ENCODE peak calls at places on chromosome 7, in four cellular contexts. One of them, this sample, is unnamed.

GRCh38 chr7:77674878-77675277 is 21.4 kb upstream of the RSBN1L start:
- DNase-seq in hepatocyte: peak
- DNase-seq in neuronal stem cell: no peak
- DNase-seq in GM23248: peak
- DNase-seq in this sample: peak

GRCh38 chr7:133303372-133303771 is 50.5 kb downstream of the EXOC4 start:
- DNase-seq in hepatocyte: no peak
- DNase-seq in neuronal stem cell: no peak
- DNase-seq in GM23248: no peak
- DNase-seq in this sample: no peak

GRCh38 chr7:130998993-130999602 is 265.1 kb upstream of the KLF14 start:
- DNase-seq in hepatocyte: no peak
- DNase-seq in neuronal stem cell: no peak
- DNase-seq in GM23248: no peak
- DNase-seq in this sample: peak

GRCh38 chr7:122072924-122073599 is 71.0 kb downstream of the AASS start:
- DNase-seq in hepatocyte: no peak
- DNase-seq in neuronal stem cell: no peak
- DNase-seq in GM23248: no peak
- DNase-seq in this sample: no peak

GRCh38 chr7:111755388-111755787 is 193.1 kb upstream of the IMMP2L start:
- DNase-seq in hepatocyte: no peak
- DNase-seq in neuronal stem cell: no peak
- DNase-seq in GM23248: no peak
- DNase-seq in this sample: no peak

GRCh38 chr7:123271231-123271630 is 71.5 kb upstream of the SLC13A1 start:
- DNase-seq in hepatocyte: peak
- DNase-seq in neuronal stem cell: no peak
- DNase-seq in GM23248: no peak
- DNase-seq in this sample: no peak

GRCh38 chr7:55964261-55964801 is at the start of gene NIPSNAP2:
- DNase-seq in hepatocyte: peak
- DNase-seq in neuronal stem cell: peak
- DNase-seq in GM23248: peak
- DNase-seq in this sample: no peak

GRCh38 chr7:68420342-68420750 is 1177.9 kb upstream of the AUTS2 start:
- DNase-seq in hepatocyte: no peak
- DNase-seq in neuronal stem cell: no peak
- DNase-seq in GM23248: no peak
- DNase-seq in this sample: no peak

GRCh38 chr7:158388072-158388471 is 199.6 kb downstream of the PTPRN2 start:
- DNase-seq in hepatocyte: no peak
- DNase-seq in neuronal stem cell: no peak
- DNase-seq in GM23248: no peak
- DNase-seq in this sample: no peak

GRCh38 chr7:45714521-45714820 is 140.3 kb downstream of the ADCY1 start:
- DNase-seq in hepatocyte: no peak
- DNase-seq in neuronal stem cell: no peak
- DNase-seq in GM23248: no peak
- DNase-seq in this sample: no peak

GRCh38 chr7:130917669-130918128 is 183.7 kb upstream of the KLF14 start:
- DNase-seq in hepatocyte: no peak
- DNase-seq in neuronal stem cell: no peak
- DNase-seq in GM23248: peak
- DNase-seq in this sample: no peak

GRCh38 chr7:48035301-48035966 is at the start of gene C7orf57:
- DNase-seq in hepatocyte: peak
- DNase-seq in neuronal stem cell: peak
- DNase-seq in GM23248: peak
- DNase-seq in this sample: peak

GRCh38 chr7:22251906-22252495 is 105.0 kb downstream of the RAPGEF5 start:
- DNase-seq in hepatocyte: no peak
- DNase-seq in neuronal stem cell: no peak
- DNase-seq in GM23248: no peak
- DNase-seq in this sample: no peak

GRCh38 chr7:150330211-150330885 is 7.0 kb upstream of the ACTR3C start:
- DNase-seq in hepatocyte: no peak
- DNase-seq in neuronal stem cell: no peak
- DNase-seq in GM23248: no peak
- DNase-seq in this sample: no peak

GRCh38 chr7:29921404-29922010 is 68.1 kb downstream of the SCRN1 start:
- DNase-seq in hepatocyte: peak
- DNase-seq in neuronal stem cell: peak
- DNase-seq in GM23248: peak
- DNase-seq in this sample: peak

GRCh38 chr7:64888561-64888900 is 14.5 kb upstream of the ZNF273 start:
- DNase-seq in hepatocyte: no peak
- DNase-seq in neuronal stem cell: no peak
- DNase-seq in GM23248: no peak
- DNase-seq in this sample: no peak

GRCh38 chr7:27140108-27140842 is 3.2 kb downstream of the HOXA5 start:
- DNase-seq in hepatocyte: no peak
- DNase-seq in neuronal stem cell: no peak
- DNase-seq in GM23248: no peak
- DNase-seq in this sample: no peak

GRCh38 chr7:100567045-100567730 is 6.5 kb downstream of the SAP25 start:
- DNase-seq in hepatocyte: no peak
- DNase-seq in neuronal stem cell: no peak
- DNase-seq in GM23248: peak
- DNase-seq in this sample: no peak

DNA sequence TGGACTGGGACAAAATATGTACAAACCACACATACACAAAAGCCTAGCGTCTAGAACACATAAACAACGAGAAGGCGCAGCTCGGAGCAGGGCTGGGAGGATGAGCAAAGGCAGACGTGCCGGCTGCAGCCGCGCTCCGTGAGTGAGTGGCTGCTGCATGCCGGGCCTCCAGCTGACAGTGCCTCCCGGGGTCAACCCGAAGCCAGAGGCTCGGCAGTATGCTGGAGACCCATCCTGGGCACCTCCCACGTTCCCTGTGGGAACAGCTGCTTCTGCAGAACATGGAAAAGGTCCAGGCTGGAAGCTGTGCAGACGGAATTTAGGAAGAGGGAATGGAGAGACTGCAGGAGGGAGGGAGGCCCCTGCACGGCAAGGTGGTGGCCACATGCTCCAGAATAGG is 3.6 kb upstream of the GPR146 start:
- DNase-seq in hepatocyte: peak
- DNase-seq in neuronal stem cell: no peak
- DNase-seq in GM23248: peak
- DNase-seq in this sample: no peak
- H3K4me2 ChIP-seq in hepatocyte: peak
- H3K4me2 ChIP-seq in neuronal stem cell: no peak
- H3K4me2 ChIP-seq in GM23248: peak
- H3K4me2 ChIP-seq in this sample: no peak

GRCh38 chr7:41696323-41696916 is 6.5 kb downstream of the INHBA start:
- DNase-seq in hepatocyte: peak
- DNase-seq in neuronal stem cell: peak
- DNase-seq in GM23248: peak
- DNase-seq in this sample: no peak
- H3K27ac ChIP-seq in hepatocyte: peak
- H3K27ac ChIP-seq in neuronal stem cell: no peak
- H3K27ac ChIP-seq in GM23248: peak
- H3K27ac ChIP-seq in this sample: peak

DNA sequence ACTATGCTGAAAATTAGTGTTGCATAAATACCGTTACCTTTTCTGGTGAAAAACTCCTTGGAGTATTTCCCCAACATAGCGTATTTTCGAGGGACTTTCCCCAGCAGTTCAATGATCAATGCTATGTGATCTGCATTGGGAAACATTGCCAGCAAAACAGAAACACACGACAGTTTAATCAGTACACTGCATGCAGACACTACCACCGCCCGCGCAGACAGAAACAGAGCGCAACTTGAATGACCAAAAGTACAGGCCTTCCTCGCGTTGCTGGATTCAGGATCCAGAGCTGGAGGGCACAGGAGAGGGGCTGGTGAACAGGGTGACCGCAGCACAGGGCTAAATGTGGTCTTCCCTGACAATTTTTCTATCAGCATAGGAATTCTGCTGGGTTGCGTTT is 111.7 kb downstream of the KMT2E start:
- DNase-seq in hepatocyte: no peak
- DNase-seq in neuronal stem cell: no peak
- DNase-seq in GM23248: no peak
- DNase-seq in this sample: no peak
- H3K4me3 ChIP-seq in hepatocyte: no peak
- H3K4me3 ChIP-seq in neuronal stem cell: no peak
- H3K4me3 ChIP-seq in GM23248: no peak
- H3K4me3 ChIP-seq in this sample: no peak

GRCh38 chr7:95101422-95101821 is 194.0 kb downstream of the PPP1R9A start:
- DNase-seq in hepatocyte: no peak
- DNase-seq in neuronal stem cell: no peak
- DNase-seq in GM23248: no peak
- DNase-seq in this sample: no peak

GRCh38 chr7:95105627-95106026 is 198.2 kb downstream of the PPP1R9A start:
- DNase-seq in hepatocyte: no peak
- DNase-seq in neuronal stem cell: no peak
- DNase-seq in GM23248: no peak
- DNase-seq in this sample: no peak

GRCh38 chr7:95099101-95099500 is 191.7 kb downstream of the PPP1R9A start:
- DNase-seq in hepatocyte: no peak
- DNase-seq in neuronal stem cell: no peak
- DNase-seq in GM23248: no peak
- DNase-seq in this sample: no peak

GRCh38 chr7:95104739-95105138 is 197.3 kb downstream of the PPP1R9A start:
- DNase-seq in hepatocyte: peak
- DNase-seq in neuronal stem cell: no peak
- DNase-seq in GM23248: no peak
- DNase-seq in this sample: peak

GRCh38 chr7:95102662-95103061 is 195.3 kb downstream of the PPP1R9A start:
- DNase-seq in hepatocyte: no peak
- DNase-seq in neuronal stem cell: no peak
- DNase-seq in GM23248: peak
- DNase-seq in this sample: no peak
- H3K4me2 ChIP-seq in hepatocyte: no peak
- H3K4me2 ChIP-seq in neuronal stem cell: no peak
- H3K4me2 ChIP-seq in GM23248: no peak
- H3K4me2 ChIP-seq in this sample: no peak

GRCh38 chr7:138477081-138477578 is 17.1 kb downstream of the TRIM24 start:
- DNase-seq in hepatocyte: no peak
- DNase-seq in neuronal stem cell: no peak
- DNase-seq in GM23248: no peak
- DNase-seq in this sample: no peak
- H3K27ac ChIP-seq in hepatocyte: peak
- H3K27ac ChIP-seq in neuronal stem cell: no peak
- H3K27ac ChIP-seq in GM23248: no peak
- H3K27ac ChIP-seq in this sample: no peak

This sample was measured in keratinocyte.